ENCODE peak calls at places on chromosomes 16 and 17, in seven cellular contexts. L, K, X, B, J, M and A are unnamed samples. For H3K9me3, the result is how much of the 10 kb centered on the place peaks cover.

GRCh38 chr16:72242757-72243156 is 70.8 kb upstream of the PMFBP1 start:
- DNase-seq in J (no peak), L (no peak), B (no peak), K (no peak), X (no peak), M (no peak), A (no peak)

GRCh38 chr17:48944519-48945260 is at the start of gene SNF8:
- DNase-seq in J (peak), B (peak), X (peak), K (peak), M (peak), L (peak), A (peak)

GRCh38 chr17:16286009-16286946 is 67.0 kb downstream of the CENPV start:
- DNase-seq in J (peak), M (peak), K (peak), X (peak), B (peak), L (peak), A (no peak)

GRCh38 chr16:23650674-23651073 is 9.4 kb downstream of the DCTN5 start:
- DNase-seq in X (no peak), K (no peak), J (no peak), L (no peak), M (peak), B (peak), A (no peak)

GRCh38 chr17:73569758-73570319 is 74.4 kb downstream of the SDK2 start:
- DNase-seq in L (no peak), M (no peak), X (no peak), J (no peak), K (no peak), B (no peak), A (no peak)

GRCh38 chr16:11094075-11094593 is 149.8 kb downstream of the CLEC16A start:
- DNase-seq in J (peak), M (no peak), X (no peak), B (peak), L (peak), K (no peak), A (peak)

GRCh38 chr16:17461951-17462729 is 8.6 kb downstream of the XYLT1 start:
- DNase-seq in K (no peak), L (no peak), M (peak), X (no peak), J (peak), B (no peak), A (peak)

GRCh38 chr17:19319771-19320505 is 42.6 kb downstream of the B9D1 start:
- DNase-seq in B (no peak), J (no peak), M (no peak), L (no peak), K (no peak), X (no peak), A (no peak)

GRCh38 chr17:72419866-72420774 is 299.3 kb downstream of the SOX9 start:
- DNase-seq in J (peak), L (no peak), M (no peak), B (peak), X (peak), K (no peak), A (no peak)

GRCh38 chr17:82098939-82099765 is 1.1 kb upstream of the FASN start:
- DNase-seq in J (peak), X (no peak), K (no peak), M (peak), B (no peak), L (no peak), A (no peak)

GRCh38 chr17:51946311-51946710 is 212.2 kb downstream of the CA10 start:
- DNase-seq in K (no peak), J (no peak), M (no peak), X (no peak), B (no peak), L (no peak), A (no peak)

GRCh38 chr16:57863434-57864160 is 61.3 kb upstream of the KIFC3 start:
- DNase-seq in M (peak), L (peak), X (peak), B (peak), J (no peak), K (peak), A (peak)

DNA sequence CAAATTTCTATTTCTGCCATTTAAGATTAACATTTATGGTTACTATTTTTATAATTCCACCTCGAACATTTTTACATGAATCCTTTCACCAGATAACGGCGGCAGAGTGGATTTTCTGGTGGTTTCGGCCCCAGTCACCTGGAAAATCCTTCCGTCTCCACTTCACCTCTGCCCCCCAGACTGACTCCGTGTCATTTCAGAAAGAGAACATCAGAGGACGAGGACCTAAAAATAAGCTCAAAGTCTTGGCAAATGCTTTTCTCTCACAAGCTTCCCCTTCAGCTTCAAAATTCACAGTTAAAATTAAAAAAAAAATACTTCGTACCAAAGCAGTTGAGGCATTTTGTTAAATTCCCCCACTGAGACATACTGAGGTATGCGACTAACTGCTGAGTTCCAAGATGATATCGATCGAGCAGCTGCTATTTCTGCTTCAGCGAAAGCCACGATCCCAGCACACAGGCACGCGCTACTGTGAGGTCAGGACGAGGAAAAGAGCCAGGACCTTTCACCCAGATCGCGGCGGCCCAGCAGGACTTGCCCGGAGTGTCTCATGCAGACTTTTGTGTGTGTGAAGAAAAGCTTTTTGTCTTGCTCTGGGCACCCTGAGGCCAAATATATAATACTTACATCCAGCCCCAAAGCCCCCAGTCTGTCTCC is 36.8 kb downstream of the ASPA start:
- DNase-seq in X (peak), K (no peak), L (no peak), J (no peak), B (no peak), M (peak), A (no peak)
- TF ChIP-seq EZH2phosphoT487 in X (no peak), K (no peak), L (no peak), J (no peak), B (no peak), M (no peak), A (no peak)

GRCh38 chr17:78600181-78600651 is 23.0 kb upstream of the DNAH17 start:
- DNase-seq in L (no peak), B (no peak), X (peak), J (no peak), M (no peak), K (no peak), A (no peak)

GRCh38 chr17:78597923-78598545 is 20.8 kb upstream of the DNAH17 start:
- DNase-seq in B (no peak), K (no peak), L (no peak), M (no peak), X (peak), J (no peak), A (no peak)

GRCh38 chr17:78599419-78599818 is 22.2 kb upstream of the DNAH17 start:
- DNase-seq in X (no peak), J (no peak), K (no peak), B (no peak), L (no peak), M (no peak), A (no peak)

GRCh38 chr17:78595135-78595810 is 18.1 kb upstream of the DNAH17 start:
- DNase-seq in K (no peak), M (no peak), J (no peak), X (no peak), B (no peak), L (no peak), A (no peak)

DNA sequence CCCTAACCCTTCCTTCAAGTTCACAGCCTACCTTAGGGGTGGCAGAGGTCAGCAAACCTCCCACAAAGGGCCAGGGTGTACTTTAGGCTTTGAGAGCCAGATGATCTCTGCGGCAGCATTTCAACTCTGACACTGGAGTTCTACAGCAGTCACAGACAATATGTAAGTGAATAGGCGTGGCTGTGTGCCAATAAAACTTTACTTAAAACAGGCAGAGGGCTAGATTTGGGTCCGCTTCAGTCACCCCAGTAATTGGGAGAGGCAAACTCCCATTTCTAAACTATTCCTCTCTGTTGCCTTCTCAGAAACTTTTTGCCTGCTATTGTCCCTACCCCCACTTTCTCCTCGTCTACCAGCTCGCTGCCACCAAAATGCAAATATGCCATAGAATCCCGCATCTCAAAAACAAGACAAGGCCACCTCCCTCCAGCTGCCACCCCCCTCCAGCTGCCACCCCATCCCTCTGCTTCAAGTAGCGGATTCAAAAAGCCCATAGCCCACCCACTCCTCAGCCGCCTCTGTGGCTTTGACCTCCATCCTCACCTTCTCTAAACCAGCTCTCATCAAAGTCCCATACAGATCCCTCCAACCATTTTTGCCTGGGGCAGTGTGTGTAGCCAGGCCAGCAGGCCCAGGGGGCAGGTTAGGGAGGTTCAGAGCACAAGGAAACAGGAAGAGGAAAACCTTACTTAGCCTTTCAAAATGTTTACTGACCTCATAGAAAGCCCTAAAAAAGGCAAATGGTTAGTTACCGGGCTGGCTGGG is 19.9 kb upstream of the DNAH17 start:
- DNase-seq in L (no peak), X (no peak), M (no peak), J (no peak), K (no peak), B (no peak), A (no peak)
- H2AFZ ChIP-seq in L (no peak), X (no peak), M (no peak), J (no peak), K (peak), B (no peak), A (no peak)

DNA sequence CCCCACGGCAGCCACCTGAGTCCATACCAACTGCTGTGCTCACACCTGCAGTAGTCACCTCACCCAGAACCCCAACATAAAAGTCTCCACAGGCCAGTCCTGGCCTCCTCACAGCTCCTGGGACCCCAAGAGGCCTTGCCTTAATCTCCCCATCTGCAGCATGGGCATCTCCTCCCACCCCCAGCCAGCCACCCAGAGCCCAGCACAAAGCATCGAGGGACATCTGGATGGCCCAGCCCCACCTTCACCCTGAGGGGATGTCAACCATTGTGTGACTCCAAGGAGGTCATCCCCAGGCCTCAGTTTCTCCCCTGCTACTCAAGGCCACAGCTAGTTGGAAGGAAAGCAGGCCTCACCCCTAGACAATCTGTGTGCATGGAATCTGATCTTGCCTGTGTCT is 1775.3 kb downstream of the TP53TG3F start:
- DNase-seq in J (no peak), M (no peak), L (no peak), X (no peak), B (no peak), K (no peak), A (no peak)
- H3K9me3 ChIP-seq in J (under half), M (under half), L (under half), X (under half), B (under half), K (under half), A (under half)

DNA sequence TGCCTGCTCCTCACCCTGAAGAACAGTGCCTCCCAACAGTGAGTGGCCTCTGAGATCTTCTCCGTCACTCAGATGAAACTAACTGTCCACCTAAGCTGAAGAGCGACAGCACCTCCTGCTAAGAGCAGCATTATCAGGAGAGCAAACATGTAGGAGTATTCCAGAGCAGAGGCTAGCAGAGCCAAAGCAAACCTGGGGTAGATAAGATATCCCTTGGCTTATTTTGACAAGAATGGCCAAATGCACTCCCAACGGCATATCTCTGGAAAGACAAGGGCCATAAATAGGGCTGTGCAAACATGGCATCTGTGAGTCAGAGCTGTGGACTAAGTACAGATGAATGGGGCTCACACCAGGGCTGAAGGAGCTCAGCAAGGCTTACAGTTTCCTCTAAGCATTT is 96.3 kb downstream of the NDEL1 start:
- DNase-seq in L (no peak), K (no peak), X (peak), M (no peak), B (peak), J (no peak), A (no peak)
- TF ChIP-seq EZH2phosphoT487 in L (no peak), K (no peak), X (no peak), M (no peak), B (no peak), J (no peak), A (no peak)

DNA sequence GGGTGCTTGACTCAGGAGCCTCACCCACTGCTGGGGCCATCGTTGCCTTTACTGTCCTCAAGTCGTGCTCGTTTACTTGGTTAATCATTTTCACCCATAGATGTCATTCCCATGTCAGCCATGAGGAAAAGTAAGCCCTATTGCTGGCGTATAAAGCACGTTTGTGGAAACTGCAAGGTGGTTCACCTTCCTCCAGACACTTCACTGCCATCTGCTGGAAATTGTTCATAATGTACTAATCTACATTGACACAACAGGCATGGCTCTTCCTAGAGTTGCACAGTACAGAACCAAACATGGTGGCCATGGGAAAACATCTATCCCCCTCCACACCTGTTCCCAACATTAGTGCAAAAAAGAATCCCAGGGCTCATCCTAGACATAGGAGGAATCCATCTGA is 116.6 kb downstream of the ZNF18 start:
- DNase-seq in L (peak), M (peak), J (peak), K (peak), X (peak), B (peak), A (peak)
- H2AFZ ChIP-seq in L (no peak), M (peak), J (no peak), K (no peak), X (no peak), B (no peak), A (no peak)

DNA sequence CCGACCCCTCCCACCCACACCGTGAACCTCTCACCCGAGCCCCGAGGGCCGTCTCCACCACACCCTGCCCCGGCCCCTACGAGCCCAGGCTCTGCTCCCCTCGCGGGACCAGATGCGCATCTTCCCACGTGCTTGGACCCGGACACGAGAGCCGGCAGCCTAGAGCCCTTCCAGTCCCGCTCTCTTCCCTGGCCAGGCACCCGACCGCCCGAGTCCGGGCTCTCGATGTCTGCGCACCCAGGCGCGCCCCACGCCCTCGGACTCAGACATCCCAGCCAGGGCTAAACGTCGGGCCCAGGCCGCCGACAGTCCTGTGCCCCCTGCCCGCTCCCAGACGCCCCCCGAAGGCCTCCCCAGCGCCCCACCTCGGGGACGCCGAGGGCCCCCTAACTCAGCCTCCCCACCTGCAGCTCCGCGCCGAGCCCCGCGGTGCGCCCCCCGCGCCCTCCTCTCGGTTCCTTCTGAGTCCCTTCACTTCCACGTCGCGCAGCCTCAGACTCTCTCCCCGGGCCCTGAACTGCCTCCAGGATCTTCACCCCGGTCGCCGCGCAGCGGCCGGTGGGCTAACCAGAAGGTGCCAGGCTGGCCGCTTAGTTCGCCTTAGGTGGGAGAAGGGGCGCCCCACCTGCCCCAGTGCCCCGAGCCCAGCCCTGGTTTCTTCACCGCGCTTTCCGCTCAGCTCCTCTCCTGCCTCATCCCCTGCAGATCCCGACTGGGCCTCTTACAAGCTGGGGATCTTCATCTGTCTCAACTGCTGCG is 669 bp downstream of the ADAP2 start:
- DNase-seq in L (no peak), J (no peak), X (peak), B (no peak), M (peak), K (peak), A (no peak)
- H3K9me3 ChIP-seq in L (under half), J (under half), X (under half), B (under half), M (under half), K (under half), A (under half)